ENCODE peak calls at places on chromosomes 4 and X, in four cellular contexts. R is activated T-cell treated with anti-CD3 and anti-CD28 coated beads, Interleukin-2, amount 50 U/mL, for 1 hour; C is naive B cell; S is H4. Y is an unnamed sample.

GRCh38 chrX:146224442-146224841 is 406.8 kb downstream of the SLITRK2 start:
- DNase-seq in S (peak), C (no peak), R (no peak), Y (no peak)

GRCh38 chrX:135516376-135516775 is 4.1 kb upstream of the INTS6L start:
- DNase-seq in C (no peak), S (no peak), R (no peak), Y (no peak)

GRCh38 chrX:97065973-97066372 is 182.3 kb downstream of the RPA4 start:
- DNase-seq in R (no peak), C (no peak), S (no peak), Y (no peak)

GRCh38 chrX:151982217-151982616 is 7.7 kb upstream of the GABRE start:
- DNase-seq in R (no peak), C (no peak), S (peak), Y (no peak)

GRCh38 chr4:20773144-20773997 is 73.1 kb downstream of the PACRGL start:
- DNase-seq in S (peak), C (no peak), R (no peak), Y (no peak)

GRCh38 chrX:85977218-85977617 is 70.1 kb downstream of the CHM start:
- DNase-seq in S (no peak), C (no peak), R (no peak), Y (no peak)

GRCh38 chrX:3250946-3251345 is 95.5 kb downstream of the MXRA5 start:
- DNase-seq in S (no peak), R (no peak), C (no peak), Y (no peak)

GRCh38 chrX:88425739-88426138 is 321.3 kb upstream of the CPXCR1 start:
- DNase-seq in S (peak), R (no peak), C (no peak), Y (no peak)

GRCh38 chr4:110949516-110949915 is 326.6 kb upstream of the PITX2 start:
- DNase-seq in R (no peak), S (no peak), C (no peak), Y (no peak)

GRCh38 chr4:7045961-7046921 is 3.1 kb downstream of the TADA2B start:
- DNase-seq in C (no peak), S (no peak), R (no peak), Y (no peak)

GRCh38 chr4:130214268-130214667 is 1118.3 kb downstream of the C4orf33 start:
- DNase-seq in C (no peak), R (no peak), S (no peak), Y (no peak)

GRCh38 chrX:113222305-113222704 is 381.7 kb upstream of the AMOT start:
- DNase-seq in C (no peak), S (no peak), R (no peak), Y (no peak)

GRCh38 chrX:1086444-1087409 is 125.7 kb downstream of the CRLF2 start:
- DNase-seq in C (no peak), S (peak), R (no peak), Y (no peak)

GRCh38 chrX:39133971-39134370 is 332.7 kb downstream of the MID1IP1 start:
- DNase-seq in C (peak), R (no peak), S (peak), Y (no peak)

Y was measured in T-helper 22 cell.